ENCODE peak calls at places on chromosomes 16 and 17, in six cellular contexts. V is uterus; C is psoas muscle; O is CD8-positive, alpha-beta T cell; Z is breast epithelium; P is fibroblast of lung. W is an unnamed sample.

GRCh38 chr17:7354262-7354781 is 634 bp upstream of the TMEM95 start:
- DNase-seq in P (peak), O (no peak), Z (peak), C (no peak), V (no peak), W (peak)

GRCh38 chr17:78661092-78661770 is 84.0 kb upstream of the DNAH17 start:
- DNase-seq in C (no peak), O (no peak), Z (peak), V (no peak), P (no peak), W (peak)

GRCh38 chr17:77875881-77876509 is 82.5 kb upstream of the TNRC6C start:
- DNase-seq in V (no peak), O (no peak), C (no peak), P (no peak), Z (no peak), W (no peak)

GRCh38 chr16:50329446-50330189 is 39.2 kb downstream of the BRD7 start:
- DNase-seq in O (no peak), V (no peak), C (peak), Z (no peak), P (peak), W (no peak)

GRCh38 chr17:76405967-76406647 is 21.7 kb downstream of the SPHK1 start:
- DNase-seq in O (no peak), V (no peak), P (peak), Z (no peak), C (peak), W (no peak)

GRCh38 chr16:87638736-87639135 is 36.4 kb downstream of the JPH3 start:
- DNase-seq in O (no peak), P (no peak), V (no peak), C (no peak), Z (no peak), W (no peak)

GRCh38 chr17:61463068-61463980 is 11.1 kb downstream of the TBX4 start:
- DNase-seq in Z (no peak), P (no peak), V (no peak), C (no peak), O (no peak), W (no peak)

GRCh38 chr17:11944587-11944986 is 52.7 kb downstream of the ZNF18 start:
- DNase-seq in P (no peak), C (no peak), V (no peak), O (no peak), Z (no peak), W (peak)

GRCh38 chr17:63526861-63527260 is 3.7 kb downstream of the KCNH6 start:
- DNase-seq in C (no peak), O (no peak), V (no peak), P (no peak), Z (no peak), W (no peak)

GRCh38 chr16:67236551-67237395 is 9.8 kb downstream of the TMEM208 start:
- DNase-seq in O (peak), P (peak), V (no peak), Z (no peak), C (peak), W (peak)

GRCh38 chr16:77002644-77003043 is 188.3 kb upstream of the MON1B start:
- DNase-seq in O (no peak), P (no peak), Z (no peak), V (no peak), C (no peak), W (no peak)

GRCh38 chr17:364766-365165 is 12.2 kb upstream of the RPH3AL start:
- DNase-seq in P (no peak), C (no peak), V (no peak), O (no peak), Z (no peak), W (no peak)

GRCh38 chr16:72999541-73000019 is 48.3 kb downstream of the ZFHX3 start:
- DNase-seq in O (no peak), C (no peak), P (no peak), V (no peak), Z (no peak), W (no peak)
- H3K27ac ChIP-seq in O (no peak), C (peak), P (no peak), V (no peak), Z (peak), W (peak)

GRCh38 chr16:54194008-54194731 is 92.4 kb downstream of the IRX3 start:
- DNase-seq in O (no peak), Z (peak), V (peak), P (peak), C (peak), W (no peak)
- TF ChIP-seq CTCF in O (no peak), Z (no peak), V (no peak), P (no peak), C (no peak), W (peak)

DNA sequence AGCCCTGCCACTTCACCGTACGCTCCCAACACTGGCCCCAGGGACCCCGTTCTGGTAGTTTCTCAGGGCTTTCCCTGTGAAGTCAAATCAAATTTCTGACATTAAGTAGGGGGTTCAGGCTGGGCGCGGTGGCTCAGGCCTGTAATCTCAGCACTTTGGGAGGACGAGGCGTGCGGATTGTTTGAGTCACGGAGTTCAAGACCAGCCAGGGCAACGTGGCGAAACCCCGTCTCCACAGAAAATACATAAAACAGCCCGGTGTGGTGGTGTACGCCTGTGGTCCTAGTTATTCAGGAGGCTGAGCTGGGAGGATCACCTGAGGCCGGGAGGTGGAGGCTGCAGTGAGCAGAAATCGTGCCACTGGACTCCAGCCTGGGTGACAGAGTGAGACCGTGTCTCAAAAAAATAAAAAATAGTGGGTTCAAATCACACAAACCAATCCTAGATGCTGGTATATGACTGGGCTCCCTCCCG is 632 bp downstream of the CYBC1 start:
- DNase-seq in Z (no peak), V (no peak), C (no peak), O (peak), P (no peak), W (no peak)
- H3K27ac ChIP-seq in Z (peak), V (peak), C (peak), O (peak), P (peak), W (peak)

GRCh38 chr17:29593546-29594440 is 861 bp downstream of the ANKRD13B start:
- DNase-seq in V (peak), C (no peak), P (peak), O (peak), Z (no peak), W (peak)
- TF ChIP-seq CTCF in V (no peak), C (peak), P (no peak), O (no peak), Z (no peak), W (peak)

GRCh38 chr17:41402161-41402560 is 4.8 kb upstream of the KRT31 start:
- DNase-seq in P (no peak), C (no peak), Z (peak), V (no peak), O (no peak), W (no peak)
- H3K27ac ChIP-seq in P (no peak), C (no peak), Z (peak), V (peak), O (no peak), W (no peak)

DNA sequence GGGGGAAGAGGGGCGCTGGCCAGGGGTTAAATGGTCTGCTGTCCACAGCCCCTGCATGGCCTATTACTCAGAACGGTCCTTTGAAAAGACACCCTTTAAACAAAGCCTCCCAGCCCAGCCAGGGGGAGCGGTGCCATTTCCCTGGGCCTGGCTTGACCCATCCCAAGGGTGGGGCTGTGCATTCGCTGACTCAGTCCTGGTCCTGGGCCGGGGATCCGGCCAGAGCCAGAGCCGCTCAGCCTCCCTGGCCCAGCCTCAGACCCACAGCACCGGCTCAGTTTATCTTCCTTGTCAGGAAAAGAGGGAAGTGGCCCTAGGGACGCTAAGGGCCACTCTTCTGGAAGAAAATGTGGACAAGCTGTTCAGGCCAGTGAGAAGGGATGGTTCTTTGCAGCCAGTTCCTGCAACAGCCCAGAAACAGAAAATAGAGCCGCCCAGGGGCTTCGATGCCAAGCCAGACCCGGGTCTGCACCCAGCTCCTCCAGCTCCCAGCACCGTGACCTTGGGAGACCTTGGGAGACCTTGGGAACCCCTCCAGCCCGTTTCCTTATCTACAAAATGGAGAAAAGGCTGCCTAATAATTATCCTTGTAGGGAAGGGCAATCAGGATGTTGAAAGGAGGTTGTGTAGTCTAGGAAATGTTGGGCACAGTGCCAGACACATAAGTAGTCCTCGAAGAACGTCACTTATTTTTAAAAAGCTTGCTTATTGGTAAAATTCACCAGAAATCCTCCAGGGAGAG is 82.5 kb downstream of the ZDHHC7 start:
- DNase-seq in O (no peak), P (peak), C (peak), V (peak), Z (no peak), W (peak)
- TF ChIP-seq CTCF in O (no peak), P (no peak), C (no peak), V (no peak), Z (no peak), W (no peak)

GRCh38 chr17:34758747-34759146 is 179.4 kb downstream of the TMEM132E start:
- DNase-seq in P (no peak), O (no peak), V (no peak), Z (no peak), C (no peak), W (no peak)

GRCh38 chr17:34756670-34757021 is 177.3 kb downstream of the TMEM132E start:
- DNase-seq in V (no peak), O (no peak), Z (no peak), C (peak), P (no peak), W (no peak)

GRCh38 chr17:34757106-34757505 is 177.7 kb downstream of the TMEM132E start:
- DNase-seq in Z (no peak), P (no peak), O (no peak), V (no peak), C (no peak), W (no peak)

GRCh38 chr17:34758316-34758715 is 178.9 kb downstream of the TMEM132E start:
- DNase-seq in P (no peak), V (no peak), O (no peak), Z (no peak), C (no peak), W (no peak)

DNA sequence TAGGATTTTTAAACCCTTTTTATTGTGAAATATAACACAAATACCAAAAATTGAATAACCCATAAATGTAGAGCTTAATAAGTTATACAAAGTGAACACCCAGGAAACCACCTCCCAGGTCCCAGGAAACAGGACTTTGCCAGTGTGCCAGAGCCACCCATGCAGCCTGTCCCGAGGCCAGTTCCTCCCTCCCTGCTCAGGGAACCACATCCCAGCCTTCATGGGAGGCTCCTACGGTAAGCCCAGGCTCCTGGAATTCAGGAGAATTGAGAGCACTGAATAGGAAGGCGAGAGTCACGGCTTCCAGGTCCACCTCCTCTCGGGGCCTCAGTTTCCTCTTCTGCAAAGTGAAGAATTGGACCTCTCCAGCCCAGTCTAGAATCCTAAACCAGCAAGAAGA is 178.2 kb downstream of the TMEM132E start:
- DNase-seq in P (no peak), O (no peak), Z (no peak), V (no peak), C (no peak), W (no peak)
- H3K27ac ChIP-seq in P (no peak), O (no peak), Z (no peak), V (no peak), C (no peak), W (no peak)

GRCh38 chr16:61007694-61008093 is 1028.5 kb downstream of the CDH8 start:
- DNase-seq in O (no peak), V (no peak), P (no peak), Z (no peak), C (no peak), W (no peak)
- TF ChIP-seq CTCF in O (no peak), V (no peak), P (no peak), Z (no peak), C (no peak), W (no peak)